ENCODE peak calls at places on chromosomes 3 and 15, in ten cellular contexts. Z is fibroblast of lung; R is left lung; C is BJ; X is H9; P is tibial nerve; T is CD8-positive, alpha-beta T cell; V is right lobe of liver; U is endothelial cell of umbilical vein; I is mesothelial cell of epicardium. Q is an unnamed sample.
A peak's percentile ranks its signal among the peaks of the same experiment; 100 is the strongest.

GRCh38 chr15:65873271-65873670 is 4.0 kb downstream of the RAB11A start:
- DNase-seq in Z (no peak), R (no peak), C (no peak), X (no peak), P (no peak), T (no peak), V (no peak), U (no peak), I (no peak), Q (no peak)

GRCh38 chr15:62809106-62809967 is 233.2 kb upstream of the TPM1 start:
- DNase-seq in Z (peak; percentile 74), R (no peak), C (peak; percentile 23), X (no peak), P (no peak), T (no peak), V (no peak), U (no peak), I (no peak), Q (no peak)

GRCh38 chr15:40192942-40193341 is 32.1 kb downstream of the BUB1B start:
- DNase-seq in Z (peak; percentile 28), R (no peak), C (peak; percentile 9), X (no peak), P (no peak), T (no peak), V (no peak), U (peak; percentile 6), I (no peak), Q (no peak)

GRCh38 chr15:53658827-53659226 is 100.6 kb downstream of the WDR72 start:
- DNase-seq in Z (peak; percentile 6), R (no peak), C (no peak), X (no peak), P (no peak), T (no peak), V (no peak), U (no peak), I (no peak), Q (no peak)

GRCh38 chr3:105304487-105304886 is 62.2 kb upstream of the ALCAM start:
- DNase-seq in Z (no peak), R (no peak), C (no peak), X (no peak), P (no peak), T (no peak), V (no peak), U (no peak), I (no peak), Q (no peak)

GRCh38 chr3:62139957-62140356 is 233.4 kb downstream of the FEZF2 start:
- DNase-seq in Z (peak; percentile 66), R (no peak), C (no peak), X (no peak), P (no peak), T (no peak), V (no peak), U (no peak), I (no peak), Q (no peak)

GRCh38 chr15:67854358-67854757 is 14.5 kb upstream of the RNU6-1 start:
- DNase-seq in Z (no peak), R (no peak), C (no peak), X (no peak), P (no peak), T (no peak), V (peak; percentile 30), U (no peak), I (no peak), Q (no peak)

GRCh38 chr3:129068291-129068886 is 7.8 kb downstream of the GP9 start:
- DNase-seq in Z (no peak), R (no peak), C (no peak), X (no peak), P (no peak), T (no peak), V (no peak), U (peak; percentile 44), I (no peak), Q (peak; percentile 61)

GRCh38 chr15:68503791-68504720 is 72.1 kb upstream of the ITGA11 start:
- DNase-seq in Z (peak; percentile 37), R (no peak), C (no peak), X (peak; percentile 25), P (no peak), T (no peak), V (no peak), U (no peak), I (no peak), Q (peak; percentile 53)

GRCh38 chr15:100592898-100593297 is 9.1 kb downstream of the LINS1 start:
- DNase-seq in Z (no peak), R (no peak), C (no peak), X (no peak), P (no peak), T (no peak), V (no peak), U (no peak), I (no peak), Q (no peak)

GRCh38 chr3:171996178-171996817 is 43.1 kb upstream of the FNDC3B start:
- DNase-seq in Z (no peak), R (no peak), C (no peak), X (no peak), P (no peak), T (no peak), V (no peak), U (no peak), I (no peak), Q (no peak)

GRCh38 chr3:17891139-17891850 is 148.9 kb upstream of the TBC1D5 start:
- DNase-seq in Z (no peak), R (no peak), C (peak; percentile 4), X (no peak), P (no peak), T (no peak), V (no peak), U (no peak), I (no peak), Q (no peak)

GRCh38 chr3:195184716-195185421 is 86.1 kb downstream of the XXYLT1 start:
- DNase-seq in Z (no peak), R (no peak), C (no peak), X (no peak), P (no peak), T (no peak), V (no peak), U (no peak), I (no peak), Q (peak; percentile 8)

GRCh38 chr3:11566916-11567315 is 76.8 kb downstream of the VGLL4 start:
- DNase-seq in Z (no peak), R (no peak), C (no peak), X (peak; percentile 64), P (no peak), T (no peak), V (no peak), U (no peak), I (no peak), Q (peak; percentile 77)

GRCh38 chr3:40504636-40505430 is 1.0 kb upstream of the ZNF620 start:
- DNase-seq in Z (peak; percentile 93), R (no peak), C (peak; percentile 95), X (no peak), P (no peak), T (no peak), V (no peak), U (peak; percentile 98), I (no peak), Q (no peak)

GRCh38 chr3:40511031-40511718 is 5.3 kb downstream of the ZNF620 start:
- DNase-seq in Z (no peak), R (no peak), C (no peak), X (no peak), P (no peak), T (no peak), V (no peak), U (no peak), I (no peak), Q (no peak)

GRCh38 chr3:40499952-40500351 is 5.9 kb upstream of the ZNF620 start:
- DNase-seq in Z (no peak), R (no peak), C (no peak), X (no peak), P (no peak), T (no peak), V (no peak), U (no peak), I (no peak), Q (no peak)

DNA sequence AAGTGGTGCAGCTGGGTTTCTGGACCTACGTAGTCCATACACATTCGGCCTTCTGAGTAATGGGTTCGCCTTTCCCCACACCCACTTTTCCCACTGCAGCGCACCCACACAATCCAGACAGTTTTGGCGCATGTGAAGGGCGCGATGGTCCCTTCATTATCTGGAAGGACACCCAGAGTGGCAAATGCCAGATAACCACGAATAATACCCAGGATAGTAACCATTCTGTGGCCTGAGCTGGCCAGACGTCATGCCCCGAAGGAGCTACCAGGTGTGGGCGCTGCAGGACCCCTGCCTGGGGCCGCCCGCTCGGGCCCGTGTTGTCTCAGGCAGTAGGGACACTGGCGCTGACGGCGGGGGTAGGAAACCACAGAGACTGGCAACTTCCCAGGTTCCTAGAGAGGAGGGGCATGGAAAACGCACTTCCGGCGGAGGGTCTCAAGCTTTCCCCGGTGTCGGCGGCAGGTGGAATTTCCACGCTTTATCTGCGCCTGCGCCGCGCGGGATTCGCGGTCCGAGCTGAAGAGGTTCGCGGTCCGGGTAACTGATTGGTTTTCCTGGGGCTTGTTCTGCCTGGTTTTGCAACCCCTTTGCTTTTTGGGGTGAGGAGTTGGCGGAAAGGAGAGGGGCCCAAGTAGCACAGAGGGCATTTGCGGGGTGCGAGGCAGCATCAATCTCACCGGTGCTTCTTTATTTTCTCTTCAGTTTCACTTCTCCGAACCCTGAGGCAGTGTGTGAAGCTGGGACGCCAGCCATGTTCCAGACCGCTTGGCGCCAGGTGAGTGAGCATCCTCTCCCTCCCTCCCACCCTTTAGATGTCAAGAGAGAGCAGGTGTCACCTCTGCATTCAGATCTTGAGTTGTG is at the start of gene ZNF620:
- DNase-seq in Z (peak; percentile 59), R (peak; percentile 72), C (no peak), X (peak; percentile 93), P (peak; percentile 18), T (peak; percentile 40), V (peak; percentile 85), U (peak; percentile 88), I (peak; percentile 72), Q (peak; percentile 96)
- TF ChIP-seq CTCF in Z (peak; percentile 38), R (no peak), C (peak; percentile 52), X (peak; percentile 58), P (no peak), T (peak; percentile 18), V (no peak), U (peak; percentile 51), I (no peak), Q (peak; percentile 68)

GRCh38 chr15:86115138-86115801 is 35.6 kb downstream of the AGBL1 start:
- DNase-seq in Z (no peak), R (no peak), C (no peak), X (no peak), P (no peak), T (no peak), V (no peak), U (no peak), I (no peak), Q (no peak)
- TF ChIP-seq CTCF in Z (no peak), R (no peak), C (no peak), X (peak; percentile 63), P (no peak), T (no peak), V (no peak), U (no peak), I (no peak), Q (peak; percentile 69)

GRCh38 chr3:51982838-51983577 is at the start of gene ACY1:
- DNase-seq in Z (peak; percentile 93), R (peak; percentile 90), C (peak; percentile 45), X (peak; percentile 91), P (peak; percentile 67), T (peak; percentile 43), V (peak; percentile 97), U (peak; percentile 87), I (peak; percentile 71), Q (peak; percentile 95)
- TF ChIP-seq CTCF in Z (no peak), R (no peak), C (no peak), X (no peak), P (peak; percentile 8), T (no peak), V (no peak), U (no peak), I (no peak), Q (peak; percentile 55)

GRCh38 chr15:94526071-94526689 is 294.8 kb downstream of the MCTP2 start:
- DNase-seq in Z (no peak), R (no peak), C (no peak), X (peak; percentile 55), P (no peak), T (no peak), V (no peak), U (no peak), I (no peak), Q (peak; percentile 72)
- TF ChIP-seq CTCF in Z (peak; percentile 28), R (peak; percentile 19), C (peak; percentile 18), X (peak; percentile 70), P (no peak), T (no peak), V (peak; percentile 8), U (peak; percentile 17), I (peak; percentile 73), Q (peak; percentile 79)

Q was measured in endodermal cell.